ENCODE peak calls at places on chromosomes 16 and 17, in six cellular contexts. I is stomach, V is upper lobe of left lung, Y is spleen, G is GM12891, F is sigmoid colon. M is an unnamed sample.

GRCh38 chr16:11315499-11315898 is 29.8 kb upstream of the RMI2 start:
- DNase-seq in I (no peak), V (no peak), Y (no peak), G (no peak), F (no peak), M (no peak)

GRCh38 chr17:33469911-33470310 is 176.8 kb upstream of the ASIC2 start:
- DNase-seq in I (no peak), V (no peak), Y (no peak), G (no peak), F (no peak), M (no peak)

GRCh38 chr16:16083421-16084156 is 134.2 kb downstream of the ABCC1 start:
- DNase-seq in I (no peak), V (no peak), Y (no peak), G (no peak), F (no peak), M (no peak)

GRCh38 chr16:72894291-72895151 is 153.4 kb downstream of the ZFHX3 start:
- DNase-seq in I (no peak), V (no peak), Y (no peak), G (no peak), F (peak; percentile 52), M (no peak)

GRCh38 chr17:27333410-27333980 is 39.6 kb downstream of the WSB1 start:
- DNase-seq in I (no peak), V (peak; percentile 20), Y (no peak), G (no peak), F (no peak), M (no peak)

GRCh38 chr16:50216231-50216630 is 50.1 kb upstream of the ADCY7 start:
- DNase-seq in I (no peak), V (no peak), Y (no peak), G (no peak), F (no peak), M (no peak)

GRCh38 chr17:69972251-69972650 is 102.8 kb upstream of the KCNJ16 start:
- DNase-seq in I (no peak), V (no peak), Y (no peak), G (no peak), F (no peak), M (no peak)

GRCh38 chr16:11528053-11528452 is 58.7 kb downstream of the LITAF start:
- DNase-seq in I (no peak), V (peak; percentile 69), Y (no peak), G (no peak), F (no peak), M (no peak)

GRCh38 chr17:10836145-10836544 is 1.7 kb downstream of the PIRT start:
- DNase-seq in I (no peak), V (no peak), Y (no peak), G (no peak), F (no peak), M (no peak)

GRCh38 chr17:44878627-44879221 is 20.5 kb downstream of the EFTUD2 start:
- DNase-seq in I (no peak), V (no peak), Y (no peak), G (no peak), F (no peak), M (no peak)

GRCh38 chr16:57565461-57565860 is 23.0 kb downstream of the ADGRG5 start:
- DNase-seq in I (no peak), V (no peak), Y (no peak), G (no peak), F (no peak), M (no peak)

GRCh38 chr17:15213381-15214087 is 51.6 kb downstream of the PMP22 start:
- DNase-seq in I (no peak), V (no peak), Y (no peak), G (no peak), F (no peak), M (no peak)

GRCh38 chr16:47753620-47754019 is 292.5 kb downstream of the PHKB start:
- DNase-seq in I (no peak), V (no peak), Y (no peak), G (no peak), F (no peak), M (no peak)

GRCh38 chr17:45098869-45099616 is 33.3 kb downstream of the PLCD3 start:
- DNase-seq in I (peak; percentile 91), V (peak; percentile 84), Y (peak; percentile 93), G (peak; percentile 87), F (peak; percentile 97), M (peak; percentile 87)

GRCh38 chr16:1309888-1310831 is 724 bp downstream of the UBE2I start:
- DNase-seq in I (peak; percentile 50), V (peak; percentile 77), Y (peak; percentile 93), G (no peak), F (peak; percentile 89), M (no peak)

GRCh38 chr17:29155966-29156338 is 24.2 kb downstream of the MYO18A start:
- DNase-seq in I (no peak), V (no peak), Y (no peak), G (no peak), F (no peak), M (no peak)

GRCh38 chr17:66422181-66422580 is 119.8 kb downstream of the PRKCA start:
- DNase-seq in I (no peak), V (no peak), Y (no peak), G (no peak), F (no peak), M (no peak)

GRCh38 chr17:7580631-7581554 is 1.5 kb downstream of the CD68 start:
- DNase-seq in I (no peak), V (no peak), Y (no peak), G (no peak), F (no peak), M (no peak)

GRCh38 chr17:7579839-7580630 is 597 bp downstream of the CD68 start:
- DNase-seq in I (no peak), V (peak; percentile 31), Y (no peak), G (no peak), F (no peak), M (no peak)

GRCh38 chr17:7577327-7578199 is 1.9 kb upstream of the CD68 start:
- DNase-seq in I (no peak), V (no peak), Y (no peak), G (no peak), F (no peak), M (no peak)

GRCh38 chr17:7576432-7576937 is 3.0 kb upstream of the CD68 start:
- DNase-seq in I (no peak), V (no peak), Y (no peak), G (no peak), F (no peak), M (no peak)

GRCh38 chr17:7579001-7579838 is at the start of gene CD68:
- DNase-seq in I (peak; percentile 71), V (peak; percentile 90), Y (no peak), G (peak; percentile 72), F (peak; percentile 90), M (peak; percentile 68)
- TF ChIP-seq POLR2A in I (no peak), V (no peak), Y (no peak), G (peak; percentile 91), F (peak; percentile 31), M (peak; percentile 99)

DNA sequence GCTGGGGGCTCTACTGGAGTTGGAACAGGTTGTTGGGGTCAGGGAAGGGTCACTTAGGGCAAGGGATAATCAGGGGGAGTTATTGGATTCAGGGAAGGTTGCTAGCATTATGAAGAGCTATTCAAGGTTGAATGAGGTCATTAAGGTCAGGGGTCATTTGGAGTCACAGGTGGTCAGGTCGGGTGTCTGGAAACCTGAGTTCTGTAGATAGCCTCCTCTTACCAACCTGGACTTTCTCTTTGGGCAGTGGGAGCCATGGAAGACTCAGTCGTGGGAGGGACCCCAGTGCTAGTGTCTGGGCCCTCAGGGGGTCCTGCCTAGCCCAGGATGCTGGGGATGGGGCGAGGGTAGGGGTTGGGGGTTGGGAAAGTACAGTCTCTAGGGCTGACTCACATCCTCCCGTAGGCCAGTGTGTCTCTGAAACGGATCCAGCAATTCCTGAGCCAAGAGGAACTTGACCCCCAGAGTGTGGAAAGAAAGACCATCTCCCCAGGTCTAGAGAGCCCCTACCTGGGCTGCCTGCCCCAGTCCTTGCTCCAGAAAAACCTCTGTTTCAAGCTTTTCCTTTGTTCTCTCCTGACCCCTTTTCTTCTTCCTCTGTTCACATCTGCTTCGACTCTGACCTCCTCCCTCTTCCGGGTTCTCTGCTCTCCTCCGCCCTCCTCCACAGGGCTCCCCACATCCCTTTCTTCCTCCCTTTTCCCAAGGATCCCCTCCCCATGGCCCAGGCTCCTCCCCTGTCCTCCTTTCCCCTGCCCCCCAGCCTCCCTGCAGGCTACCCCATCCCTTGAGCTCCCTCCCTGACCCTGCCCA is 33.5 kb downstream of the ABCC3 start:
- DNase-seq in I (no peak), V (no peak), Y (no peak), G (no peak), F (no peak), M (no peak)
- TF ChIP-seq POLR2AphosphoS5 in I (no peak), V (no peak), Y (no peak), G (no peak), F (no peak), M (no peak)

GRCh38 chr17:18116078-18116477 is 7.5 kb downstream of the MYO15A start:
- DNase-seq in I (no peak), V (no peak), Y (no peak), G (no peak), F (no peak), M (no peak)
- TF ChIP-seq POLR2A in I (no peak), V (no peak), Y (no peak), G (no peak), F (no peak), M (no peak)

GRCh38 chr16:12580809-12581208 is 222.9 kb downstream of the CPPED1 start:
- DNase-seq in I (no peak), V (no peak), Y (peak; percentile 59), G (no peak), F (peak; percentile 49), M (no peak)
- TF ChIP-seq POLR2AphosphoS5 in I (no peak), V (no peak), Y (no peak), G (no peak), F (no peak), M (no peak)

GRCh38 chr16:31183432-31184428 is 3.8 kb downstream of the FUS start:
- DNase-seq in I (no peak), V (no peak), Y (no peak), G (no peak), F (no peak), M (no peak)
- TF ChIP-seq POLR2A in I (no peak), V (no peak), Y (no peak), G (no peak), F (no peak), M (no peak)

DNA sequence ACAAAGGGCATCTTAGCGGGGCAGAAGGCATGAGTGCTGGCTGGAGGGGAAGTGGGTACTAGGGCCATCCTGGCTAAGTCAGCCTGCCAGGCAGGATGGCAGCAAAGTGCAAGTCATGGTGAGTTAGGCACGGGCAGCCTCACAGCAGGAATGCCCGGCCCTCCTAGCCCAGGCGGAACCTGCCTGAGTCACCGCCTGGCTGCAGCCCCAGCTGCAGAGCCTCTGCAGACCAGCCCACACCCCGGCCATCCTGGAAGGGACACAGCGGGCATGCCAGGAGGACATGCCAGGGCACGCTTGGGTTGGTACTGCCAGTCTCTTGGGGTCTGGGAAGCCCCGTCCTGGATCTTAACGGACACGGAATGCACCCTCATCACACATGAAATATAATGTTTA is 4.9 kb upstream of the ALDH3A1 start:
- DNase-seq in I (peak; percentile 91), V (peak; percentile 95), Y (peak; percentile 80), G (no peak), F (peak; percentile 90), M (no peak)
- TF ChIP-seq POLR2AphosphoS5 in I (peak; percentile 16), V (peak; percentile 51), Y (peak; percentile 66), G (no peak), F (peak; percentile 33), M (no peak)